ENCODE peak calls at places on chromosomes 4 and X, in five cellular contexts. G, Z, O, J and U are unnamed samples.

GRCh38 chrX:41759817-41760216 is 35.8 kb downstream of the GPR82 start:
- DNase-seq in G (peak), Z (no peak), O (peak), J (peak), U (peak)

GRCh38 chr4:22597471-22597870 is 81.6 kb upstream of the ADGRA3 start:
- DNase-seq in G (no peak), Z (no peak), O (no peak), J (no peak), U (no peak)

GRCh38 chrX:4764888-4765287 is 1051.4 kb upstream of the PRKX start:
- DNase-seq in G (no peak), Z (no peak), O (peak), J (no peak), U (no peak)

GRCh38 chrX:26649534-26649933 is 433.6 kb downstream of the MAGEB5 start:
- DNase-seq in G (peak), Z (no peak), O (peak), J (peak), U (peak)

GRCh38 chrX:109952985-109953905 is 49.7 kb upstream of the TMEM164 start:
- DNase-seq in G (peak), Z (no peak), O (no peak), J (peak), U (peak)

GRCh38 chr4:146340798-146341197 is 126.5 kb downstream of the REELD1 start:
- DNase-seq in G (no peak), Z (no peak), O (peak), J (peak), U (no peak)

GRCh38 chr4:100189820-100190642 is at the start of gene DDIT4L:
- DNase-seq in G (peak), Z (peak), O (peak), J (peak), U (peak)

GRCh38 chr4:169854090-169854489 is 96.3 kb upstream of the HPF1 start:
- DNase-seq in G (no peak), Z (no peak), O (no peak), J (no peak), U (no peak)

GRCh38 chr4:1172228-1172851 is at the start of gene SPON2:
- DNase-seq in G (no peak), Z (peak), O (peak), J (peak), U (peak)

GRCh38 chr4:77466430-77466829 is 139.2 kb upstream of the CXCL13 start:
- DNase-seq in G (no peak), Z (no peak), O (no peak), J (no peak), U (no peak)

GRCh38 chr4:47031713-47032404 is 492 bp downstream of the GABRB1 start:
- DNase-seq in G (peak), Z (no peak), O (no peak), J (peak), U (peak)

GRCh38 chr4:79983431-79983830 is 89.6 kb downstream of the ANTXR2 start:
- DNase-seq in G (no peak), Z (no peak), O (no peak), J (no peak), U (no peak)

GRCh38 chr4:15088394-15089041 is 86.2 kb downstream of the CPEB2 start:
- DNase-seq in G (no peak), Z (no peak), O (no peak), J (no peak), U (no peak)

GRCh38 chr4:139175647-139176298 is 1.2 kb downstream of the ELF2 start:
- DNase-seq in G (peak), Z (no peak), O (peak), J (no peak), U (no peak)

GRCh38 chr4:159341486-159341885 is 238.6 kb downstream of the RAPGEF2 start:
- DNase-seq in G (no peak), Z (no peak), O (no peak), J (peak), U (no peak)

GRCh38 chrX:69050051-69050785 is 115.0 kb downstream of the PJA1 start:
- DNase-seq in G (no peak), Z (peak), O (no peak), J (no peak), U (no peak)

GRCh38 chr4:106358899-106359298 is 9.7 kb downstream of the GIMD1 start:
- DNase-seq in G (no peak), Z (no peak), O (peak), J (peak), U (no peak)

GRCh38 chr4:86718152-86718551 is 124.0 kb downstream of the PTPN13 start:
- DNase-seq in G (no peak), Z (no peak), O (no peak), J (no peak), U (no peak)

GRCh38 chrX:7996414-7996813 is 69.2 kb upstream of the PNPLA4 start:
- DNase-seq in G (peak), Z (peak), O (peak), J (peak), U (peak)

GRCh38 chr4:26785766-26786165 is 74.9 kb upstream of the STIM2 start:
- DNase-seq in G (no peak), Z (no peak), O (no peak), J (no peak), U (no peak)

GRCh38 chr4:26789208-26789607 is 71.4 kb upstream of the STIM2 start:
- DNase-seq in G (no peak), Z (no peak), O (no peak), J (no peak), U (no peak)

GRCh38 chr4:26787461-26788340 is 72.9 kb upstream of the STIM2 start:
- DNase-seq in G (no peak), Z (peak), O (peak), J (peak), U (no peak)

GRCh38 chr4:26786916-26787315 is 73.7 kb upstream of the STIM2 start:
- DNase-seq in G (no peak), Z (no peak), O (no peak), J (no peak), U (no peak)

DNA sequence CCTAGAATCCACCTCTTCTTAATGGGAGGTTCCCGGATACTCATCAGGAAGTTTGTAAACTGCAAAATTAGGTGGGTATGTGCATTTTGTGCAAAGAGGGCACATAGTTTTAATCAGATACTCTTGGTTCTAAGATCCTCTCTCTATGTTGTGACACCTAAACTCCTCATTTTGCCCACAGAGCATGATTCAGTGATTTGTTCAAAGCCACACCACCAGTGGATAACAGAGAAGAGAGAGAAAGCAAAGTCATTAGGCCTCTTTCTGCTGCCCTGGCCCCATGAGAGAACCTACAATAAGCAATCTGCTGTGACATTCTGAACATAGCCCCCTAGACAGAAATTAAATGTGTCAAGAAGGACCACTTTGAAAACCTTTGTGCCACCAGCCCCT is 72.3 kb upstream of the STIM2 start:
- DNase-seq in G (no peak), Z (no peak), O (no peak), J (no peak), U (no peak)
- TF ChIP-seq CTCF in G (no peak), Z (no peak), O (no peak), J (no peak), U (no peak)

GRCh38 chr4:108543359-108543968 is 76.9 kb upstream of the RPL34 start:
- DNase-seq in G (no peak), Z (no peak), O (no peak), J (no peak), U (no peak)
- TF ChIP-seq CTCF in G (no peak), Z (no peak), O (no peak), J (no peak), U (no peak)

GRCh38 chr4:115234405-115235093 is 121.1 kb upstream of the NDST4 start:
- DNase-seq in G (peak), Z (peak), O (peak), J (no peak), U (peak)
- TF ChIP-seq CTCF in G (no peak), Z (peak), O (peak), J (no peak), U (peak)

GRCh38 chr4:128946929-128947328 is 137.4 kb downstream of the JADE1 start:
- DNase-seq in G (no peak), Z (no peak), O (no peak), J (no peak), U (no peak)
- TF ChIP-seq CTCF in G (no peak), Z (no peak), O (no peak), J (no peak), U (no peak)

GRCh38 chr4:156294577-156294976 is 340.9 kb upstream of the CTSO start:
- DNase-seq in G (no peak), Z (peak), O (peak), J (peak), U (no peak)
- TF ChIP-seq CTCF in G (no peak), Z (peak), O (peak), J (peak), U (peak)

GRCh38 chr4:26028793-26029511 is 114.9 kb downstream of the SMIM20 start:
- DNase-seq in G (peak), Z (peak), O (peak), J (peak), U (peak)
- TF ChIP-seq CTCF in G (peak), Z (peak), O (peak), J (peak), U (peak)

GRCh38 chrX:153725039-153725831 is 579 bp downstream of the ABCD1 start:
- DNase-seq in G (peak), Z (peak), O (no peak), J (no peak), U (peak)

GRCh38 chrX:153724252-153725038 is at the start of the genes ABCD1 and BCAP31:
- DNase-seq in G (peak), Z (peak), O (peak), J (peak), U (peak)

GRCh38 chrX:153722704-153723350 is 1.4 kb downstream of the BCAP31 start:
- DNase-seq in G (no peak), Z (no peak), O (no peak), J (no peak), U (no peak)

GRCh38 chrX:153725832-153726285 is 1.2 kb downstream of the ABCD1 start:
- DNase-seq in G (no peak), Z (no peak), O (no peak), J (no peak), U (no peak)

GRCh38 chrX:153723351-153724251 is 586 bp downstream of the BCAP31 start:
- DNase-seq in G (peak), Z (peak), O (peak), J (peak), U (peak)
- TF ChIP-seq CTCF in G (peak), Z (peak), O (peak), J (peak), U (peak)

GRCh38 chr4:4327652-4328121 is 37.6 kb downstream of the ZBTB49 start:
- DNase-seq in G (peak), Z (peak), O (no peak), J (peak), U (peak)
- TF ChIP-seq CTCF in G (no peak), Z (peak), O (peak), J (peak), U (peak)

GRCh38 chrX:20205927-20206708 is 60.6 kb downstream of the RPS6KA3 start:
- DNase-seq in G (peak), Z (no peak), O (no peak), J (no peak), U (peak)
- TF ChIP-seq CTCF in G (no peak), Z (no peak), O (no peak), J (no peak), U (peak)

DNA sequence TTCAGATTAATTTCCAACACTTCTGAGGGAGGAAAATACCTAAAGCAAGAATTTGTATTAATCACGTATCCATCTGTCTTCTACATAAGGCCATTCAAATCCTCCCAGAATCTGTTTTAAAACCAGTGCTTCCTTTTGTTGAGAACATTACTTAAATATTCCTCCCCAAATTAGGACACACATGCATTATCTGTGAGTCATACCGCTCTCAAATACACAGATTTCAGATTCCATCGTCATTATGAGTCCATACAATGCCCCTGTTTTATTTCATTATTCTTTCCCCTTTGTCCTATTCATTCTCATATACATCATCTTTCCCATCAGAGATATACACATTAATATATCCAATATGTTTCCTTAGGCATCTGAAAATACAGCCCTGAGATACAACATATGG is 57.3 kb upstream of the PRSS12 start:
- DNase-seq in G (no peak), Z (no peak), O (peak), J (peak), U (no peak)
- TF ChIP-seq CTCF in G (no peak), Z (no peak), O (no peak), J (no peak), U (no peak)